ENCODE peak calls at places on chromosome 3, in four cellular contexts. C, O, Y and F are unnamed samples.
A peak's percentile ranks its signal among the peaks of the same experiment; 100 is the strongest.

GRCh38 chr3:13404625-13405452 is 15.3 kb downstream of the NUP210 start:
- DNase-seq in C (no peak), O (no peak), Y (peak; percentile 71), F (no peak)

GRCh38 chr3:108036984-108037741 is 53.7 kb downstream of the CD47 start:
- DNase-seq in C (no peak), O (no peak), Y (no peak), F (no peak)

GRCh38 chr3:148718982-148719862 is 21.5 kb downstream of the AGTR1 start:
- DNase-seq in C (no peak), O (no peak), Y (no peak), F (peak; percentile 4)

GRCh38 chr3:157117875-157118654 is 41.9 kb downstream of the CCNL1 start:
- DNase-seq in C (no peak), O (no peak), Y (peak; percentile 67), F (no peak)

GRCh38 chr3:182989566-182989965 is 9.2 kb upstream of the DCUN1D1 start:
- DNase-seq in C (no peak), O (no peak), Y (no peak), F (no peak)

GRCh38 chr3:118813472-118813871 is 221.2 kb downstream of the IGSF11 start:
- DNase-seq in C (no peak), O (peak; percentile 59), Y (no peak), F (no peak)

GRCh38 chr3:38610436-38610835 is 39.1 kb downstream of the SCN5A start:
- DNase-seq in C (no peak), O (no peak), Y (no peak), F (no peak)

GRCh38 chr3:99114565-99115291 is 213.2 kb upstream of the DCBLD2 start:
- DNase-seq in C (peak; percentile 41), O (no peak), Y (peak; percentile 8), F (peak; percentile 49)

GRCh38 chr3:4778119-4778518 is 201.1 kb upstream of the BHLHE40 start:
- DNase-seq in C (no peak), O (no peak), Y (no peak), F (no peak)

GRCh38 chr3:63862804-63863149 is 828 bp downstream of the THOC7 start:
- DNase-seq in C (no peak), O (no peak), Y (no peak), F (no peak)

GRCh38 chr3:172315401-172316091 is 132.7 kb downstream of the GHSR start:
- DNase-seq in C (no peak), O (no peak), Y (peak; percentile 38), F (peak; percentile 35)

GRCh38 chr3:127717357-127718243 is 44.8 kb downstream of the ABTB1 start:
- DNase-seq in C (no peak), O (no peak), Y (no peak), F (no peak)

GRCh38 chr3:127720161-127720823 is 47.5 kb downstream of the ABTB1 start:
- DNase-seq in C (no peak), O (no peak), Y (no peak), F (no peak)

GRCh38 chr3:127720985-127721384 is 48.2 kb downstream of the ABTB1 start:
- DNase-seq in C (no peak), O (no peak), Y (no peak), F (no peak)

GRCh38 chr3:127718244-127718915 is 45.6 kb downstream of the ABTB1 start:
- DNase-seq in C (no peak), O (no peak), Y (no peak), F (no peak)

DNA sequence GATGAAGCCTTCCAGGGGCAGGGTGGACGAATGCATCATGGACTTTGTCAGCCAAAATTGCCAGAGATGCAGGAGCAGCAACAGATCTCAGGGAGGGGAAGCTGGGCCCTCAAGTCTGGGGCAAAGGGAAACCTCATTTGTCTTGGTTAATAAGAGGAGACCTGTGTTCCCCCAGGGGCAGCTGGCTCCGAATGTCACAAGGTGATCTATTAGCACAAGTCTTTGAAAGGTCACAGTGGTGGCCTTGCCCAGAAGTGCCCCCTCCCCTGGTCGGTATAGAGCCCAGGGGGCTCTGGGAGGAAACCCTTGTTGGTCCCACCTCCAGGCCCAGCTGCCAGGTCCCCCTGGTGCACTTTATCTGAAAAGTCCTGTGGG is 46.2 kb downstream of the ABTB1 start:
- DNase-seq in C (no peak), O (no peak), Y (no peak), F (no peak)
- TF ChIP-seq ZNF274 in C (no peak), O (no peak), Y (no peak), F (no peak)

GRCh38 chr3:60932170-60932569 is 319.1 kb downstream of the FHIT start:
- DNase-seq in C (no peak), O (no peak), Y (no peak), F (no peak)

GRCh38 chr3:60933828-60934227 is 317.4 kb downstream of the FHIT start:
- DNase-seq in C (no peak), O (no peak), Y (no peak), F (no peak)

GRCh38 chr3:60931452-60931851 is 319.8 kb downstream of the FHIT start:
- DNase-seq in C (no peak), O (no peak), Y (no peak), F (no peak)

GRCh38 chr3:60932669-60933068 is 318.6 kb downstream of the FHIT start:
- DNase-seq in C (no peak), O (no peak), Y (no peak), F (no peak)

GRCh38 chr3:60935709-60936108 is 315.5 kb downstream of the FHIT start:
- DNase-seq in C (no peak), O (no peak), Y (no peak), F (peak; percentile 24)
- TF ChIP-seq EGR1 in C (no peak), O (no peak), Y (no peak), F (no peak)

DNA sequence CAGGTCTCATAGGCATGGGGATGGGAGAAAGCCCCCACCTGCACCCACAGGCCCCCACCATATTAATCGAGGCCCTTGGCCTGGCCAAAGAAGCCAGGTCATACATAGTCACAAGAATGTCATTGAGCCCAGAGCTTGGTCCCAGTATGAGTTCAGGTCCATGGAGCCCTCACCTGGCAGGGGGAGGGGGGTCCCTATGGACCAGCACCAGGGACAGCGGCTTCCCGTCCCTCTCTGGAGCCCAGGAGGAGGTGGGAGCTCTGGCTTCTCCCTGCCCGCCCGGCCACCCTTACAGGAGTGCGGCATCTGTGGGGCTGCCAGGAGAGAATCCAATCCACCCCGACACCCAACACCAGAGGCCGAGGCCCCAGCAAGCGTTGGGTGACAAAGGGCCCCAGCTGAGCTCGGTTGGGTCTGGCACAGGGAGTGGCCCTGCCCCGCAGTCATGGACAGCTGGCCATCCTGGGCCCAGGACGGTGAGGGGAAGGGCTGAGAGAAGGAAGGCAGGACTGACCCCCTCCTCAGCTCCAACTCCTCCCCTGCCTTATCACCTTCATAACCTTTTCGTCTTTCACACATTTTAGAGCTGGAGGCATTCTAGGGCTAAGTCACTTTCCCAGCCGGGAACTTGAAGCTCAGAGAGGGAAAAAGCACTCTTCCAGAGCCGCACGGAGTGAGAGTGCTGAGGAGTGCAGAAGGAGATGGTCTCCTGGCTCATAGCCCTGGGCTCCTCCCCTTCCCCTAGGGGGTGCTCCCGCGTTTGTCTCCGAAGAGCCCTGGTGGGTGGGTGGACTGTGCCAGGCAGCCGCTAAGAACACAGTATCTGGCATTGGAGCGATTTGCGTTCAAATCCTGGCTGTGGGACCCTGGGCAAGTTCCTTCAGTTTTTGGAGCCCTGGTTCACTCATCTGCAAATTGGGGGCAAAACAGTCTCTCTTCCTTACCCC is 54.6 kb downstream of the ATP2B2 start:
- DNase-seq in C (no peak), O (no peak), Y (no peak), F (no peak)
- TF ChIP-seq ATF3 in C (no peak), O (no peak), Y (no peak), F (no peak)

GRCh38 chr3:48635222-48636021 is at the start of gene SLC26A6:
- DNase-seq in C (peak; percentile 90), O (peak; percentile 77), Y (peak; percentile 96), F (peak; percentile 88)
- TF ChIP-seq ZNF274 in C (no peak), O (no peak), Y (no peak), F (no peak)

GRCh38 chr3:151175952-151176351 is 27.1 kb downstream of the GPR171 start:
- DNase-seq in C (no peak), O (no peak), Y (no peak), F (no peak)

GRCh38 chr3:151168269-151169094 is 34.5 kb downstream of the GPR171 start:
- DNase-seq in C (peak; percentile 34), O (no peak), Y (peak; percentile 71), F (peak; percentile 47)

GRCh38 chr3:151169700-151170224 is 33.3 kb downstream of the GPR171 start:
- DNase-seq in C (no peak), O (no peak), Y (no peak), F (no peak)

GRCh38 chr3:151169262-151169661 is 33.8 kb downstream of the GPR171 start:
- DNase-seq in C (no peak), O (no peak), Y (no peak), F (no peak)

GRCh38 chr3:151171145-151171544 is 31.9 kb downstream of the GPR171 start:
- DNase-seq in C (no peak), O (no peak), Y (no peak), F (no peak)
- TF ChIP-seq EGR1 in C (no peak), O (no peak), Y (no peak), F (no peak)

GRCh38 chr3:196662711-196663571 is 23.4 kb downstream of the NRROS start:
- DNase-seq in C (no peak), O (no peak), Y (peak; percentile 70), F (no peak)

GRCh38 chr3:196661400-196661799 is 21.9 kb downstream of the NRROS start:
- DNase-seq in C (no peak), O (no peak), Y (no peak), F (no peak)

GRCh38 chr3:196659901-196660351 is 20.4 kb downstream of the NRROS start:
- DNase-seq in C (no peak), O (no peak), Y (no peak), F (no peak)

GRCh38 chr3:196662033-196662432 is 22.5 kb downstream of the NRROS start:
- DNase-seq in C (no peak), O (no peak), Y (no peak), F (no peak)

DNA sequence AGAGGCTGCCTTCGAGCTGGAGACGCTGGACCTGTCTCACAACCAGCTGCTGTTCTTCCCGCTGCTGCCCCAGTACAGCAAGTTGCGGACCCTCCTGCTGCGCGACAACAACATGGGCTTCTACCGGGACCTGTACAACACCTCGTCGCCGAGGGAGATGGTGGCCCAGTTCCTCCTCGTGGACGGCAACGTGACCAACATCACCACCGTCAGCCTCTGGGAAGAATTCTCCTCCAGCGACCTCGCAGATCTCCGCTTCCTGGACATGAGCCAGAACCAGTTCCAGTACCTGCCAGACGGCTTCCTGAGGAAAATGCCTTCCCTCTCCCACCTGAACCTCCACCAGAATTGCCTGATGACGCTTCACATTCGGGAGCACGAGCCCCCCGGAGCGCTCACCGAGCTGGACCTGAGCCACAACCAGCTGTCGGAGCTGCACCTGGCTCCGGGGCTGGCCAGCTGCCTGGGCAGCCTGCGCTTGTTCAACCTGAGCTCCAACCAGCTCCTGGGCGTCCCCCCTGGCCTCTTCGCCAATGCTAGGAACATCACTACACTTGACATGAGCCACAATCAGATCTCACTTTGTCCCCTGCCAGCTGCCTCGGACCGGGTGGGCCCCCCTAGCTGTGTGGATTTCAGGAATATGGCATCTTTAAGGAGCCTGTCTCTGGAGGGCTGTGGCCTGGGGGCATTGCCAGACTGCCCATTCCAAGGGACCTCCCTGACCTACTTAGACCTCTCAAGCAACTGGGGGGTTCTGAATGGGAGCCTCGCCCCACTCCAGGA is 21.1 kb downstream of the NRROS start:
- DNase-seq in C (no peak), O (no peak), Y (no peak), F (no peak)
- TF ChIP-seq ATF3 in C (no peak), O (no peak), Y (no peak), F (no peak)

GRCh38 chr3:188931531-188931930 is 240.2 kb upstream of the TPRG1 start:
- DNase-seq in C (no peak), O (no peak), Y (no peak), F (no peak)
- TF ChIP-seq ZNF274 in C (no peak), O (no peak), Y (no peak), F (no peak)